ENCODE peak calls at places on chromosomes 13 and 19, in five cellular contexts. X, Z, P, O and G are unnamed samples.

GRCh38 chr19:11239377-11240000 is at the start of gene ANGPTL8:
- DNase-seq in X (no peak), Z (no peak), P (no peak), O (no peak), G (no peak)

GRCh38 chr13:48731957-48732569 is 78.3 kb downstream of the CYSLTR2 start:
- DNase-seq in X (no peak), Z (peak), P (peak), O (peak), G (peak)

GRCh38 chr13:42123600-42123999 is 75.2 kb downstream of the DGKH start:
- DNase-seq in X (no peak), Z (no peak), P (no peak), O (no peak), G (no peak)

GRCh38 chr13:51895906-51896888 is 34.4 kb downstream of the CCDC70 start:
- DNase-seq in X (peak), Z (peak), P (peak), O (peak), G (peak)

GRCh38 chr19:31349160-31349881 is at the start of gene TSHZ3:
- DNase-seq in X (peak), Z (peak), P (peak), O (peak), G (peak)

GRCh38 chr13:44739120-44739519 is 163.0 kb upstream of the TSC22D1 start:
- DNase-seq in X (no peak), Z (no peak), P (peak), O (no peak), G (no peak)

GRCh38 chr13:77425705-77426104 is 98.8 kb upstream of the MYCBP2 start:
- DNase-seq in X (no peak), Z (no peak), P (no peak), O (no peak), G (no peak)

GRCh38 chr19:44745386-44745831 is 3.1 kb upstream of the BCL3 start:
- DNase-seq in X (peak), Z (peak), P (peak), O (peak), G (peak)

GRCh38 chr19:57818378-57818777 is 3.7 kb upstream of the ZNF552 start:
- DNase-seq in X (no peak), Z (no peak), P (peak), O (no peak), G (no peak)

GRCh38 chr19:16660763-16661479 is at the start of gene TMEM38A:
- DNase-seq in X (peak), Z (peak), P (peak), O (peak), G (no peak)

GRCh38 chr13:48904668-48905290 is 70.9 kb upstream of the FNDC3A start:
- DNase-seq in X (no peak), Z (no peak), P (no peak), O (no peak), G (no peak)

GRCh38 chr19:43807651-43808050 is 5.4 kb upstream of the LYPD5 start:
- DNase-seq in X (no peak), Z (no peak), P (no peak), O (no peak), G (no peak)

GRCh38 chr13:40666905-40667621 is 622 bp upstream of the FOXO1 start:
- DNase-seq in X (peak), Z (peak), P (peak), O (peak), G (no peak)

GRCh38 chr19:42553292-42554045 is 25.2 kb upstream of the CEACAM1 start:
- DNase-seq in X (peak), Z (peak), P (no peak), O (no peak), G (peak)

GRCh38 chr19:2381151-2381822 is 21.2 kb downstream of the TMPRSS9 start:
- DNase-seq in X (no peak), Z (no peak), P (no peak), O (no peak), G (peak)

GRCh38 chr13:46571941-46572340 is 19.0 kb downstream of the LRCH1 start:
- DNase-seq in X (no peak), Z (no peak), P (no peak), O (no peak), G (no peak)

GRCh38 chr19:48108997-48109782 is 1.4 kb downstream of the PLA2G4C start:
- DNase-seq in X (no peak), Z (no peak), P (no peak), O (no peak), G (no peak)

GRCh38 chr13:99829593-99830239 is 141.9 kb downstream of the ZIC5 start:
- DNase-seq in X (no peak), Z (no peak), P (no peak), O (peak), G (no peak)

GRCh38 chr19:14472202-14472961 is 2.8 kb downstream of the PTGER1 start:
- DNase-seq in X (peak), Z (peak), P (peak), O (peak), G (peak)

GRCh38 chr19:18020212-18021067 is 12.5 kb downstream of the ARRDC2 start:
- DNase-seq in X (peak), Z (peak), P (no peak), O (peak), G (peak)

GRCh38 chr13:33167521-33167920 is 118.0 kb downstream of the STARD13 start:
- DNase-seq in X (no peak), Z (no peak), P (no peak), O (no peak), G (no peak)

GRCh38 chr19:670609-671075 is 5.5 kb upstream of the FSTL3 start:
- DNase-seq in X (no peak), Z (no peak), P (peak), O (no peak), G (no peak)
- TF ChIP-seq CTCF in X (no peak), Z (no peak), P (peak), O (no peak), G (peak)

GRCh38 chr19:51114087-51114714 is 6.0 kb upstream of the CTU1 start:
- DNase-seq in X (no peak), Z (no peak), P (no peak), O (no peak), G (no peak)
- H3K4me3 ChIP-seq in X (no peak), Z (no peak), P (no peak), O (no peak), G (no peak)

DNA sequence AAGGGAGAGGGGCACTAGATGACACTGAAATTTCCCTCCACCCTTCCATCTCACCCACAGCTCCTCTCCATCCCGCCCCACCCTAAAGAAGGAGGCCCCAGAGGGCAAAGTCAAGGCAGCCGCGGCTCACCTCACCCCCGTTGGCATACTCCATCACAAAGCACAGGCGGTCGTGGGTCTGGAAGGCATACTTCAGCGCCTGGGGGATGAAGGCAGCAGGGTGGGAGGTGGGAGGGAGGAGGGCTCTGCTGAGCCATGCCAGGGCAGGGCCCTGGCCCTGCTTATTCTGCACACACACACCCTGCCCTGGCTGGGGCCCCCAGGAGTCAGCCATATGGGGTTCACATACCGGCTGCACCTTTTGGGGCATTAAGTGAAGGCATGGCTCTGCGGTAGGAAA is 12.3 kb upstream of the CCNP start:
- DNase-seq in X (no peak), Z (no peak), P (no peak), O (no peak), G (no peak)
- TF ChIP-seq CTCF in X (no peak), Z (no peak), P (no peak), O (no peak), G (no peak)

DNA sequence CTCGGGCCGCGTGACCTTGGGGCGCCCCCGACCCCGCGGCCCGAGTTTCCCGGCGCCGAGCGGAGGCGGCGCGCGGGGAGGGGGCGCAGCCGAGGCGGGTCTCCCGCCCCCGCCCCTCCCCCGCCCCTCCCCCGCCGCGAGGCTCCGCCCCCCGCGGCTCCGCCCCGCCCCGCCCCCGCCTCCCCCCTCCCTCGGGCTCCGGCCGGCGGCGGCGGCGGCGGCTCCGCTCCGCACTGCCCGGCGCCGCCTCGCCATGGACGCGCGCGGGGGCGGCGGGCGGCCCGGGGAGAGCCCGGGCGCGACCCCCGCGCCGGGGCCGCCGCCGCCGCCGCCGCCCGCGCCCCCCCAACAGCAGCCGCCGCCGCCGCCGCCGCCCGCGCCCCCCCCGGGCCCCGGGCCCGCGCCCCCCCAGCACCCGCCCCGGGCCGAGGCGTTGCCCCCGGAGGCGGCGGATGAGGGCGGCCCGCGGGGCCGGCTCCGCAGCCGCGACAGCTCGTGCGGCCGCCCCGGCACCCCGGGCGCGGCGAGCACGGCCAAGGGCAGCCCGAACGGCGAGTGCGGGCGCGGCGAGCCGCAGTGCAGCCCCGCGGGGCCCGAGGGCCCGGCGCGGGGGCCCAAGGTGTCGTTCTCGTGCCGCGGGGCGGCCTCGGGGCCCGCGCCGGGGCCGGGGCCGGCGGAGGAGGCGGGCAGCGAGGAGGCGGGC is at the start of gene HCN2:
- DNase-seq in X (no peak), Z (no peak), P (no peak), O (no peak), G (no peak)
- H3K4me3 ChIP-seq in X (no peak), Z (no peak), P (no peak), O (no peak), G (no peak)